ENCODE peak calls at places on chromosomes 1 and 21, in nine cellular contexts. One of them, this sample, is unnamed.

GRCh38 chr1:34378968-34379729 is 202.4 kb downstream of the C1orf94 start:
- DNase-seq in Calu3: no peak
- DNase-seq in natural killer cell: no peak
- DNase-seq in BJ: no peak
- DNase-seq in CD8-positive, alpha-beta T cell: no peak
- DNase-seq in A549: no peak
- DNase-seq in dorsolateral prefrontal cortex: no peak
- DNase-seq in uterus: no peak
- DNase-seq in fibroblast of mammary gland: peak
- DNase-seq in this sample: no peak

GRCh38 chr1:91596474-91596873 is 95.8 kb downstream of the CDC7 start:
- DNase-seq in dorsolateral prefrontal cortex: no peak
- DNase-seq in A549: no peak
- DNase-seq in fibroblast of mammary gland: peak
- DNase-seq in natural killer cell: no peak
- DNase-seq in BJ: no peak
- DNase-seq in CD8-positive, alpha-beta T cell: no peak
- DNase-seq in Calu3: no peak
- DNase-seq in uterus: no peak
- DNase-seq in this sample: no peak

GRCh38 chr1:215484111-215484914 is 82.8 kb upstream of the KCTD3 start:
- DNase-seq in fibroblast of mammary gland: no peak
- DNase-seq in BJ: no peak
- DNase-seq in Calu3: no peak
- DNase-seq in uterus: no peak
- DNase-seq in CD8-positive, alpha-beta T cell: no peak
- DNase-seq in natural killer cell: no peak
- DNase-seq in A549: no peak
- DNase-seq in dorsolateral prefrontal cortex: no peak
- DNase-seq in this sample: no peak

GRCh38 chr1:65172936-65173335 is 24.9 kb downstream of the AK4 start:
- DNase-seq in BJ: no peak
- DNase-seq in natural killer cell: no peak
- DNase-seq in A549: no peak
- DNase-seq in dorsolateral prefrontal cortex: no peak
- DNase-seq in uterus: no peak
- DNase-seq in fibroblast of mammary gland: peak
- DNase-seq in Calu3: no peak
- DNase-seq in CD8-positive, alpha-beta T cell: no peak
- DNase-seq in this sample: no peak

GRCh38 chr21:16418663-16419062 is 688.9 kb downstream of the USP25 start:
- DNase-seq in A549: no peak
- DNase-seq in Calu3: no peak
- DNase-seq in dorsolateral prefrontal cortex: no peak
- DNase-seq in BJ: no peak
- DNase-seq in natural killer cell: no peak
- DNase-seq in fibroblast of mammary gland: no peak
- DNase-seq in CD8-positive, alpha-beta T cell: no peak
- DNase-seq in uterus: no peak
- DNase-seq in this sample: no peak

GRCh38 chr1:197618065-197618464 is 157.2 kb downstream of the DENND1B start:
- DNase-seq in fibroblast of mammary gland: peak
- DNase-seq in A549: no peak
- DNase-seq in CD8-positive, alpha-beta T cell: no peak
- DNase-seq in uterus: no peak
- DNase-seq in natural killer cell: no peak
- DNase-seq in dorsolateral prefrontal cortex: no peak
- DNase-seq in Calu3: no peak
- DNase-seq in BJ: no peak
- DNase-seq in this sample: no peak

GRCh38 chr1:3011127-3011526 is 10.1 kb upstream of the ACTRT2 start:
- DNase-seq in uterus: no peak
- DNase-seq in Calu3: no peak
- DNase-seq in CD8-positive, alpha-beta T cell: no peak
- DNase-seq in fibroblast of mammary gland: no peak
- DNase-seq in dorsolateral prefrontal cortex: peak
- DNase-seq in natural killer cell: no peak
- DNase-seq in A549: no peak
- DNase-seq in BJ: no peak
- DNase-seq in this sample: no peak

GRCh38 chr1:27785763-27786162 is 12.7 kb downstream of the STX12 start:
- DNase-seq in dorsolateral prefrontal cortex: no peak
- DNase-seq in natural killer cell: no peak
- DNase-seq in fibroblast of mammary gland: no peak
- DNase-seq in BJ: no peak
- DNase-seq in CD8-positive, alpha-beta T cell: no peak
- DNase-seq in Calu3: peak
- DNase-seq in uterus: no peak
- DNase-seq in A549: no peak
- DNase-seq in this sample: no peak

GRCh38 chr1:41045740-41046139 is 24.2 kb upstream of the SLFNL1 start:
- DNase-seq in fibroblast of mammary gland: peak
- DNase-seq in dorsolateral prefrontal cortex: no peak
- DNase-seq in CD8-positive, alpha-beta T cell: no peak
- DNase-seq in BJ: no peak
- DNase-seq in uterus: peak
- DNase-seq in natural killer cell: no peak
- DNase-seq in Calu3: no peak
- DNase-seq in A549: no peak
- DNase-seq in this sample: peak

GRCh38 chr1:226185153-226186036 is 1.1 kb downstream of the ACBD3 start:
- DNase-seq in A549: no peak
- DNase-seq in uterus: no peak
- DNase-seq in dorsolateral prefrontal cortex: no peak
- DNase-seq in Calu3: no peak
- DNase-seq in CD8-positive, alpha-beta T cell: no peak
- DNase-seq in fibroblast of mammary gland: peak
- DNase-seq in natural killer cell: no peak
- DNase-seq in BJ: no peak
- DNase-seq in this sample: no peak

GRCh38 chr1:10897981-10898728 is 101.7 kb upstream of the CASZ1 start:
- DNase-seq in uterus: no peak
- DNase-seq in natural killer cell: no peak
- DNase-seq in A549: no peak
- DNase-seq in CD8-positive, alpha-beta T cell: no peak
- DNase-seq in fibroblast of mammary gland: peak
- DNase-seq in Calu3: no peak
- DNase-seq in dorsolateral prefrontal cortex: no peak
- DNase-seq in BJ: no peak
- DNase-seq in this sample: no peak

GRCh38 chr1:10897321-10897980 is 101.0 kb upstream of the CASZ1 start:
- DNase-seq in uterus: no peak
- DNase-seq in fibroblast of mammary gland: peak
- DNase-seq in Calu3: no peak
- DNase-seq in A549: no peak
- DNase-seq in BJ: no peak
- DNase-seq in natural killer cell: no peak
- DNase-seq in CD8-positive, alpha-beta T cell: no peak
- DNase-seq in dorsolateral prefrontal cortex: no peak
- DNase-seq in this sample: no peak

GRCh38 chr1:10899490-10900264 is 103.2 kb upstream of the CASZ1 start:
- DNase-seq in CD8-positive, alpha-beta T cell: no peak
- DNase-seq in dorsolateral prefrontal cortex: no peak
- DNase-seq in natural killer cell: no peak
- DNase-seq in fibroblast of mammary gland: peak
- DNase-seq in uterus: no peak
- DNase-seq in A549: no peak
- DNase-seq in Calu3: no peak
- DNase-seq in BJ: no peak
- DNase-seq in this sample: no peak

GRCh38 chr1:10900265-10900651 is 103.8 kb upstream of the CASZ1 start:
- DNase-seq in dorsolateral prefrontal cortex: no peak
- DNase-seq in uterus: no peak
- DNase-seq in fibroblast of mammary gland: no peak
- DNase-seq in Calu3: no peak
- DNase-seq in natural killer cell: no peak
- DNase-seq in BJ: no peak
- DNase-seq in CD8-positive, alpha-beta T cell: no peak
- DNase-seq in A549: no peak
- DNase-seq in this sample: no peak

GRCh38 chr1:10898921-10899320 is 102.5 kb upstream of the CASZ1 start:
- DNase-seq in natural killer cell: no peak
- DNase-seq in A549: no peak
- DNase-seq in BJ: no peak
- DNase-seq in dorsolateral prefrontal cortex: no peak
- DNase-seq in Calu3: no peak
- DNase-seq in CD8-positive, alpha-beta T cell: no peak
- DNase-seq in uterus: no peak
- DNase-seq in fibroblast of mammary gland: no peak
- DNase-seq in this sample: no peak
- TF ChIP-seq CTCF in natural killer cell: no peak
- TF ChIP-seq CTCF in A549: no peak
- TF ChIP-seq CTCF in BJ: no peak
- TF ChIP-seq CTCF in dorsolateral prefrontal cortex: no peak
- TF ChIP-seq CTCF in Calu3: no peak
- TF ChIP-seq CTCF in CD8-positive, alpha-beta T cell: no peak
- TF ChIP-seq CTCF in uterus: no peak
- TF ChIP-seq CTCF in fibroblast of mammary gland: no peak
- TF ChIP-seq CTCF in this sample: no peak

GRCh38 chr21:25359724-25360123 is 247.6 kb downstream of the MRPL39 start:
- DNase-seq in dorsolateral prefrontal cortex: no peak
- DNase-seq in uterus: no peak
- DNase-seq in A549: no peak
- DNase-seq in CD8-positive, alpha-beta T cell: no peak
- DNase-seq in natural killer cell: no peak
- DNase-seq in Calu3: no peak
- DNase-seq in fibroblast of mammary gland: peak
- DNase-seq in BJ: no peak
- DNase-seq in this sample: no peak

GRCh38 chr21:25361097-25361496 is 246.2 kb downstream of the MRPL39 start:
- DNase-seq in natural killer cell: no peak
- DNase-seq in BJ: no peak
- DNase-seq in fibroblast of mammary gland: no peak
- DNase-seq in dorsolateral prefrontal cortex: no peak
- DNase-seq in CD8-positive, alpha-beta T cell: no peak
- DNase-seq in uterus: no peak
- DNase-seq in Calu3: no peak
- DNase-seq in A549: no peak
- DNase-seq in this sample: no peak

GRCh38 chr21:25362375-25363267 is 244.7 kb downstream of the MRPL39 start:
- DNase-seq in fibroblast of mammary gland: no peak
- DNase-seq in A549: no peak
- DNase-seq in natural killer cell: no peak
- DNase-seq in Calu3: no peak
- DNase-seq in CD8-positive, alpha-beta T cell: no peak
- DNase-seq in dorsolateral prefrontal cortex: no peak
- DNase-seq in BJ: no peak
- DNase-seq in uterus: no peak
- DNase-seq in this sample: no peak

GRCh38 chr21:25361765-25362164 is 245.5 kb downstream of the MRPL39 start:
- DNase-seq in BJ: no peak
- DNase-seq in CD8-positive, alpha-beta T cell: no peak
- DNase-seq in dorsolateral prefrontal cortex: no peak
- DNase-seq in uterus: no peak
- DNase-seq in A549: no peak
- DNase-seq in natural killer cell: no peak
- DNase-seq in fibroblast of mammary gland: no peak
- DNase-seq in Calu3: no peak
- DNase-seq in this sample: no peak

GRCh38 chr21:25360593-25360992 is 246.7 kb downstream of the MRPL39 start:
- DNase-seq in Calu3: no peak
- DNase-seq in CD8-positive, alpha-beta T cell: no peak
- DNase-seq in dorsolateral prefrontal cortex: no peak
- DNase-seq in A549: no peak
- DNase-seq in BJ: no peak
- DNase-seq in fibroblast of mammary gland: peak
- DNase-seq in uterus: no peak
- DNase-seq in natural killer cell: no peak
- DNase-seq in this sample: no peak
- TF ChIP-seq CTCF in Calu3: no peak
- TF ChIP-seq CTCF in CD8-positive, alpha-beta T cell: no peak
- TF ChIP-seq CTCF in dorsolateral prefrontal cortex: no peak
- TF ChIP-seq CTCF in A549: no peak
- TF ChIP-seq CTCF in BJ: peak
- TF ChIP-seq CTCF in fibroblast of mammary gland: peak
- TF ChIP-seq CTCF in uterus: no peak
- TF ChIP-seq CTCF in natural killer cell: no peak
- TF ChIP-seq CTCF in this sample: peak

DNA sequence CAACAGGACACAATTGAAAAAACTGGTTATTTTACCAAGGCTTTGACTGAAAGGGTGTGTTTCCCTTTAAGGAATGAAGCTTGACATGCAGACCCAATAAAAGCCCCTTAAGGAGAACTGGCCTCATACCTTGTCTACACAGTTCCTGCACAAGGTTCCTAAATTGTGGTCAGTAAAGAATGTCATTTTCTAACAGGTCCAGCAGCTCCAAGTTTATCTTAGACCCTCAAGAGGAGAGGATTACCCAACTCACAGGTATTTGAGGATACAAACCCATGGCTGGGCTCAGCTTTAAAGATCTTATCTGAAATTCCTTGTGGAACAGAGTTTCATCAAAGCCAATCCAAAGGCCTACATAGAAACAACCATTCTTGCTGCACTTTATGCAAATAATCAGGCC is 31.4 kb upstream of the CBR3 start:
- DNase-seq in Calu3: no peak
- DNase-seq in BJ: no peak
- DNase-seq in natural killer cell: no peak
- DNase-seq in uterus: no peak
- DNase-seq in fibroblast of mammary gland: no peak
- DNase-seq in dorsolateral prefrontal cortex: no peak
- DNase-seq in CD8-positive, alpha-beta T cell: no peak
- DNase-seq in A549: no peak
- DNase-seq in this sample: no peak
- TF ChIP-seq CTCF in Calu3: no peak
- TF ChIP-seq CTCF in BJ: no peak
- TF ChIP-seq CTCF in natural killer cell: no peak
- TF ChIP-seq CTCF in uterus: no peak
- TF ChIP-seq CTCF in fibroblast of mammary gland: no peak
- TF ChIP-seq CTCF in dorsolateral prefrontal cortex: no peak
- TF ChIP-seq CTCF in CD8-positive, alpha-beta T cell: no peak
- TF ChIP-seq CTCF in A549: no peak
- TF ChIP-seq CTCF in this sample: no peak

GRCh38 chr1:182056596-182057366 is 4.7 kb downstream of the ZNF648 start:
- DNase-seq in fibroblast of mammary gland: no peak
- DNase-seq in A549: no peak
- DNase-seq in natural killer cell: no peak
- DNase-seq in uterus: no peak
- DNase-seq in dorsolateral prefrontal cortex: no peak
- DNase-seq in Calu3: no peak
- DNase-seq in CD8-positive, alpha-beta T cell: no peak
- DNase-seq in BJ: no peak
- DNase-seq in this sample: no peak

GRCh38 chr1:182051938-182052337 is 9.6 kb downstream of the ZNF648 start:
- DNase-seq in fibroblast of mammary gland: peak
- DNase-seq in dorsolateral prefrontal cortex: no peak
- DNase-seq in Calu3: no peak
- DNase-seq in natural killer cell: no peak
- DNase-seq in CD8-positive, alpha-beta T cell: no peak
- DNase-seq in BJ: no peak
- DNase-seq in uterus: no peak
- DNase-seq in A549: no peak
- DNase-seq in this sample: no peak

GRCh38 chr1:182050481-182051438 is 10.8 kb downstream of the ZNF648 start:
- DNase-seq in Calu3: no peak
- DNase-seq in uterus: no peak
- DNase-seq in CD8-positive, alpha-beta T cell: no peak
- DNase-seq in A549: no peak
- DNase-seq in fibroblast of mammary gland: no peak
- DNase-seq in BJ: no peak
- DNase-seq in natural killer cell: no peak
- DNase-seq in dorsolateral prefrontal cortex: no peak
- DNase-seq in this sample: no peak

GRCh38 chr1:182059936-182060335 is 1.6 kb downstream of the ZNF648 start:
- DNase-seq in dorsolateral prefrontal cortex: peak
- DNase-seq in uterus: no peak
- DNase-seq in CD8-positive, alpha-beta T cell: no peak
- DNase-seq in Calu3: no peak
- DNase-seq in A549: no peak
- DNase-seq in natural killer cell: no peak
- DNase-seq in fibroblast of mammary gland: no peak
- DNase-seq in BJ: no peak
- DNase-seq in this sample: no peak

GRCh38 chr1:182054698-182055326 is 6.7 kb downstream of the ZNF648 start:
- DNase-seq in fibroblast of mammary gland: peak
- DNase-seq in BJ: no peak
- DNase-seq in CD8-positive, alpha-beta T cell: peak
- DNase-seq in dorsolateral prefrontal cortex: no peak
- DNase-seq in Calu3: peak
- DNase-seq in uterus: peak
- DNase-seq in natural killer cell: no peak
- DNase-seq in A549: peak
- DNase-seq in this sample: no peak
- TF ChIP-seq CTCF in fibroblast of mammary gland: peak
- TF ChIP-seq CTCF in BJ: peak
- TF ChIP-seq CTCF in CD8-positive, alpha-beta T cell: peak
- TF ChIP-seq CTCF in dorsolateral prefrontal cortex: peak
- TF ChIP-seq CTCF in Calu3: peak
- TF ChIP-seq CTCF in uterus: no peak
- TF ChIP-seq CTCF in natural killer cell: peak
- TF ChIP-seq CTCF in A549: peak
- TF ChIP-seq CTCF in this sample: peak